ENCODE peak calls at places on chromosome 11, in five cellular contexts. S is fibroblast of the aortic adventitia; K is HFF-Myc; Z is CD4-positive, alpha-beta memory T cell; U is effector memory CD4-positive, alpha-beta T cell. D is an unnamed sample.

GRCh38 chr11:72700026-72700610 is 25.9 kb upstream of the PDE2A start:
- DNase-seq in K (no peak), S (peak), U (no peak), Z (no peak), D (no peak)

GRCh38 chr11:70400643-70401042 is 2.3 kb downstream of the CTTN start:
- DNase-seq in Z (no peak), S (no peak), U (no peak), K (no peak), D (no peak)

GRCh38 chr11:89491141-89491690 is at the start of gene NOX4:
- DNase-seq in S (peak), Z (no peak), U (no peak), K (no peak), D (peak)

GRCh38 chr11:11588890-11589289 is 32.9 kb downstream of the GALNT18 start:
- DNase-seq in Z (no peak), K (no peak), U (no peak), S (peak), D (no peak)

GRCh38 chr11:10735532-10736465 is 15.2 kb upstream of the CTR9 start:
- DNase-seq in S (peak), Z (peak), U (peak), K (peak), D (peak)

GRCh38 chr11:134544095-134544815 is 132.2 kb upstream of the B3GAT1 start:
- DNase-seq in U (no peak), S (no peak), K (no peak), Z (no peak), D (no peak)

GRCh38 chr11:3905080-3905953 is 49.9 kb downstream of the STIM1 start:
- DNase-seq in K (no peak), Z (peak), U (peak), S (peak), D (peak)

GRCh38 chr11:20056109-20057054 is 103.9 kb downstream of the DBX1 start:
- DNase-seq in Z (no peak), S (peak), U (no peak), K (no peak), D (no peak)

GRCh38 chr11:103877221-103877620 is 159.2 kb upstream of the DDI1 start:
- DNase-seq in S (peak), K (no peak), Z (no peak), U (no peak), D (no peak)

GRCh38 chr11:116601734-116602636 is 170.8 kb downstream of the BUD13 start:
- DNase-seq in K (no peak), Z (no peak), U (no peak), S (peak), D (no peak)

GRCh38 chr11:74685905-74686304 is 45.3 kb downstream of the CHRDL2 start:
- DNase-seq in U (no peak), S (no peak), Z (no peak), K (no peak), D (no peak)

GRCh38 chr11:1139441-1140066 is 18.2 kb upstream of the MUC5AC start:
- DNase-seq in S (no peak), U (no peak), Z (no peak), K (no peak), D (no peak)

DNA sequence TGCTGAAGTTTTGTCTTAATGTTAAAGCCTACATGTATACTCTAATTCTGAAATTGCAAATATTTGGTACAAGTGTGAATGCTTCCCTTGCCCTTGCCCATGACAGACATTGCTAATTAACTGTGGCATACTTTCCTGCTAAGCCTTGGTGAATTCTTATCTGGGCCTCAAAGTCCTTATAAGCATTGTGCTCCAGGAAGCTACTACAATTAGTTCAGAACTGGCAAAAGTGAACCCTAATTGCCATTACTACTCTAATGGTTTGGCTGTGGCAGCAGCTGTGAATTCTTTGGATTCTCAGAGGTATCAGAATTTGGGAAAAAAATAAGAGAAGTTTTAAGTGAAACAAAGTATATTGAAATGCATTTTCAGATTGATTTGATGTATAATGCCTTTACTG is 24.3 kb downstream of the EMSY start:
- DNase-seq in S (no peak), K (no peak), Z (no peak), U (no peak), D (no peak)
- H3K4me3 ChIP-seq in S (no peak), K (no peak), Z (no peak), U (no peak), D (no peak)

DNA sequence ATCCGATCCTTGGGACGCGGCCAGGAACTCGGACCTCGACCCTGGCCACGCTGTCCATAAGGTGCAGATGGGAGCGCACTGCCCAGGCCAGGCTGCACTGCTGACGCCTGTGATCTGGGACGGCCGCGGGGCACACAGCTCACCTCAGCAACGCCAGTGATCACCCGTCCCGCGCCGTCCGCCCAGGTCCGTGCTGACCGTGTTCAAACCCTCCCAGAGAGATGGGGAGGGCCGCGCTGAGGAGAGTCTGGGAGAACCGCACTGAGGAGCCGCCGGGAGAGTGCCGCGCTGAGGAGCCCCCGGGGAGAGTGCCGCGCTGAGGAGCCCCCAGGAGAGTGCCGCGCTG is 636 bp downstream of the KCNQ1OT1 start:
- DNase-seq in Z (no peak), U (no peak), S (no peak), K (no peak), D (peak)
- H3K4me3 ChIP-seq in Z (no peak), U (peak), S (peak), K (peak), D (peak)

DNA sequence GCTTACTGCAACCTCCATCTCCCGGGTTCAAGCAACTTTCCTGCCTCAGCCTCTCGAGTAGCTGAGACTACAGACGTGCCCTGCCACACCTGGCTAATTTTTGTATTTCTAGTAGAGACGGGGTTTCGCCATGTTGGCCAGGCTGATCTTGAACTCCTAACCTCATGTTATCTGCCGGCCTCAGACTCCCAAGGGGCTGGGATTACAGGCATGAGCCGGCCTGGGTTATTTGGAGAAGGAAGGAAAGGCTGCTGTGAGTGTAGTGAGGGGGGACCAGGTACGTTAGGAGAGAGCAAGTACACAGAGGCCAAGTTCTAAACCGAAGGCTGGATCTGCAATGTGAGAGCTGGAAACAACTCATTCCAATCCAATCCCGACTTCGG is 453 bp downstream of the BATF2 start:
- DNase-seq in K (no peak), Z (no peak), U (no peak), S (no peak), D (no peak)
- H3K4me3 ChIP-seq in K (peak), Z (no peak), U (no peak), S (peak), D (no peak)

DNA sequence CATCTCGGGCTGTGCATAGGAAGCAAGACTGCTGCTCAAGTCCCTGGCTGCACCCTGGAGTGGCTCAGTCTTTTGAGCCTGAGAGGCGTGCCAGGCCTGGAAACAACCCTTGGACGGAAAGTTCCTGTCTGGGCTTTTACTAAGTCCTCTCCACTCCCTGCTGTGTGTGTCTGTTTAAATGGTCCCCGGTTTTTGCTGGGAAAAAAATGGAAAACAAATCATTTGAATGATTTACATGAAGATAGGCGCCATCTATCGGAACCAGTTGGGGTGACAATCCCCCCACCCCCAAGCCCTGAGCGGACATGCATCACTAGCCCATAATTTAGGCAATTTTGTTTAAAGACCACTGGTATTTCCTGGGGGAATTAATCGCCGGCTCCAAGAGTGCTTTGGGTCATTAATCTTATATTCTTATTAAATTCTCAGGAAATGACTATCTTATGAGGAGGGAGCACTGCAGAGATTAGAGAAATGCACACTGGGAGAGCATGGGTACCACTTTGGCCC is 2.7 kb upstream of the GAB2 start:
- DNase-seq in U (peak), Z (peak), S (peak), K (no peak), D (peak)
- H3K4me3 ChIP-seq in U (no peak), Z (no peak), S (peak), K (no peak), D (no peak)

GRCh38 chr11:119501777-119502405 is 78.9 kb upstream of the THY1 start:
- DNase-seq in S (no peak), K (no peak), U (no peak), Z (no peak), D (peak)

GRCh38 chr11:119496997-119497396 is 74.0 kb upstream of the THY1 start:
- DNase-seq in U (no peak), S (no peak), Z (no peak), K (no peak), D (peak)

GRCh38 chr11:119493712-119494111 is 70.7 kb upstream of the THY1 start:
- DNase-seq in S (peak), U (no peak), K (no peak), Z (no peak), D (peak)

GRCh38 chr11:119496453-119496852 is 73.5 kb upstream of the THY1 start:
- DNase-seq in Z (no peak), U (no peak), S (peak), K (peak), D (no peak)

DNA sequence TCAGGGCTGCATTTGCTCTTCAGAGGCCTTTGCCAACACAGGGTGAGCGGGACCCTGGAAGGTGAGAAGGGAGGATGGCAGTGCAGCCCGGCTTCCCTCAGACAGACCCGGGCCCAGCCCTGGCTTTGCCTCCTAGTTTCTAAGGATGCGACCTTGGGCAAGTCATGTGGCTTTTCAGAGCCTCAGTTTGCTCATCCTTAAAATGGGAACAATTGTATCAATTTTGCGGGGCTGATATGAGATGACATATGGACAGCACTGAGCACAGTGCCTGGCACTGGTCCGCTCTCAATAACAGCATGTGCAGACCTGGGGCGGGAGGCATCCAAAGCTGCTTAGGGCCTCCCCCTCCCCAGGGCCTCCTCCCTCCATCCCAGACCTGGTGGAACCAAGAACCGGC is 74.7 kb upstream of the THY1 start:
- DNase-seq in S (no peak), U (no peak), K (no peak), Z (no peak), D (no peak)
- H3K4me3 ChIP-seq in S (no peak), U (no peak), K (no peak), Z (no peak), D (no peak)

DNA sequence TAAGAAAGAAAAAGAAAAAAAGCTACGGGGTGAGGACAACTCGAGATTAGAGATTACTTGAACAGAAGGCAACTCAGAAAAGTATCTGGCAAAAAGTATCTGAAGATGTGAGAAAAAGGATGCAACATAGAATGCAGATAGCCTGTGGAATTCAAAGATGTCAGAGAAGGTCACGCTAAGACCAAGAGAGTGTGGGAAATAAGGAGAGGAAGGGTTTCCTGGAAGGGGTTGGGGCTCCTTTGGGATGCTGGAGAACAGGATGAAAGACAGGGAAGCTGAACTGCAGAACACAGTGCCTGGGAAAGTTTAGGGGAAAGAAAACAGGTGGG is 1.2 kb downstream of the GUCY1A2 start:
- DNase-seq in Z (no peak), U (no peak), K (no peak), S (no peak), D (no peak)
- H3K4me3 ChIP-seq in Z (no peak), U (no peak), K (peak), S (no peak), D (peak)

GRCh38 chr11:64341851-64342791 is 2.1 kb downstream of the CCDC88B start:
- DNase-seq in U (peak), K (peak), S (peak), Z (peak), D (peak)
- H3K4me3 ChIP-seq in U (peak), K (peak), S (peak), Z (no peak), D (peak)

D was measured in H7.